ENCODE peak calls at places on chromosomes 5 and 9, in four cellular contexts. V is spleen, E is body of pancreas, A is Peyer's patch. J is an unnamed sample.

GRCh38 chr5:134070648-134070978 is 43.9 kb upstream of the TCF7 start:
- DNase-seq in V (no peak), E (no peak), A (no peak), J (no peak)

GRCh38 chr5:131810510-131811249 is 13.9 kb upstream of the FNIP1 start:
- DNase-seq in V (no peak), E (no peak), A (no peak), J (no peak)

GRCh38 chr9:129052592-129052991 is 16.2 kb downstream of the MIGA2 start:
- DNase-seq in V (no peak), E (peak; percentile 98), A (peak; percentile 96), J (no peak)

GRCh38 chr5:36530249-36530648 is 76.2 kb upstream of the SLC1A3 start:
- DNase-seq in V (no peak), E (no peak), A (no peak), J (no peak)

GRCh38 chr5:157912621-157913325 is 53.8 kb upstream of the CLINT1 start:
- DNase-seq in V (no peak), E (peak; percentile 28), A (no peak), J (no peak)

GRCh38 chr5:132510076-132510475 is 19.5 kb upstream of the IRF1 start:
- DNase-seq in V (no peak), E (no peak), A (no peak), J (no peak)

GRCh38 chr9:131258698-131259431 is 17.4 kb downstream of the FAM78A start:
- DNase-seq in V (peak; percentile 79), E (no peak), A (no peak), J (no peak)

GRCh38 chr5:106849266-106849665 is 821.5 kb downstream of the EFNA5 start:
- DNase-seq in V (no peak), E (no peak), A (no peak), J (no peak)

GRCh38 chr5:135461752-135462151 is 9.6 kb upstream of the TIFAB start:
- DNase-seq in V (peak; percentile 45), E (no peak), A (peak; percentile 30), J (no peak)

GRCh38 chr5:172573115-172573882 is 67.8 kb upstream of the NEURL1B start:
- DNase-seq in V (no peak), E (no peak), A (peak; percentile 19), J (no peak)

GRCh38 chr9:16825971-16826370 is 44.5 kb downstream of the BNC2 start:
- DNase-seq in V (no peak), E (no peak), A (no peak), J (no peak)

GRCh38 chr9:76558465-76558864 is 99.5 kb downstream of the GCNT1 start:
- DNase-seq in V (no peak), E (no peak), A (no peak), J (no peak)

GRCh38 chr9:89223398-89223977 is 44.9 kb upstream of the SHC3 start:
- DNase-seq in V (no peak), E (no peak), A (no peak), J (no peak)

GRCh38 chr9:87596862-87597261 is 99.2 kb downstream of the DAPK1 start:
- DNase-seq in V (no peak), E (peak; percentile 68), A (no peak), J (no peak)

GRCh38 chr9:125541840-125542243 is 165.2 kb downstream of the MAPKAP1 start:
- DNase-seq in V (no peak), E (no peak), A (no peak), J (no peak)

GRCh38 chr5:168219515-168220410 is 71.7 kb upstream of the WWC1 start:
- DNase-seq in V (no peak), E (peak; percentile 66), A (no peak), J (peak; percentile 31)

GRCh38 chr9:3585616-3586015 is 59.8 kb upstream of the RFX3 start:
- DNase-seq in V (no peak), E (no peak), A (no peak), J (no peak)

GRCh38 chr5:74169704-74170103 is 470.8 kb downstream of the ENC1 start:
- DNase-seq in V (no peak), E (no peak), A (no peak), J (no peak)

GRCh38 chr9:119868694-119869093 is 499.5 kb upstream of the BRINP1 start:
- DNase-seq in V (no peak), E (peak; percentile 15), A (no peak), J (no peak)

GRCh38 chr5:130268489-130268888 is 364.2 kb downstream of the CHSY3 start:
- DNase-seq in V (no peak), E (no peak), A (no peak), J (no peak)

GRCh38 chr5:137296213-137296702 is 202.9 kb downstream of the SPOCK1 start:
- DNase-seq in V (no peak), E (no peak), A (no peak), J (no peak)

GRCh38 chr5:173970878-173971650 is 17.9 kb upstream of the C5orf47 start:
- DNase-seq in V (no peak), E (no peak), A (no peak), J (peak; percentile 34)

DNA sequence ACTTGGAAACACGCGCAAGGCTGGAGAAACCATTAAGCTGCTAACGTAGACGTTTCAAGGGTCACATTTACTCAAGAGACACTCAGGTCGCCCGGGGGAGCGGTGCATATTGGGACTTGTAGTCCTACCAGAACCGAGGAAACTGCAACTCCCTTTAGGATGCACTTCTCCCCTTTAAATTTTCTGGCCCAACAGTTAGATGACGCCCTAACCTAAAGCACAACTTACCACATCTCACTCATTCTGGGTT is 384 bp upstream of the DMXL1 start:
- DNase-seq in V (peak; percentile 94), E (peak; percentile 88), A (peak; percentile 85), J (no peak)
- TF ChIP-seq POLR2A in V (no peak), E (no peak), A (no peak), J (no peak)

GRCh38 chr5:42953061-42953460 is 87.1 kb downstream of the ANXA2R start:
- DNase-seq in V (no peak), E (no peak), A (no peak), J (no peak)

GRCh38 chr5:42951169-42951846 is 88.8 kb downstream of the ANXA2R start:
- DNase-seq in V (peak; percentile 91), E (peak; percentile 27), A (peak; percentile 64), J (no peak)

GRCh38 chr5:42950466-42951168 is 89.5 kb downstream of the ANXA2R start:
- DNase-seq in V (no peak), E (peak; percentile 71), A (peak; percentile 71), J (peak; percentile 76)

GRCh38 chr5:42952575-42952974 is 87.5 kb downstream of the ANXA2R start:
- DNase-seq in V (no peak), E (no peak), A (no peak), J (no peak)

GRCh38 chr5:42951847-42952411 is 88.2 kb downstream of the ANXA2R start:
- DNase-seq in V (peak; percentile 90), E (no peak), A (peak; percentile 63), J (no peak)
- TF ChIP-seq POLR2A in V (no peak), E (no peak), A (no peak), J (no peak)

GRCh38 chr9:38043931-38044623 is 24.9 kb downstream of the SHB start:
- DNase-seq in V (no peak), E (peak; percentile 66), A (no peak), J (no peak)

GRCh38 chr9:38048319-38048969 is 20.6 kb downstream of the SHB start:
- DNase-seq in V (no peak), E (no peak), A (no peak), J (no peak)

GRCh38 chr9:38046669-38047300 is 22.2 kb downstream of the SHB start:
- DNase-seq in V (no peak), E (peak; percentile 85), A (no peak), J (no peak)

GRCh38 chr9:38044706-38045105 is 24.3 kb downstream of the SHB start:
- DNase-seq in V (no peak), E (no peak), A (no peak), J (no peak)

GRCh38 chr9:38047301-38048251 is 21.5 kb downstream of the SHB start:
- DNase-seq in V (no peak), E (peak; percentile 92), A (peak; percentile 81), J (no peak)
- TF ChIP-seq POLR2A in V (no peak), E (peak; percentile 73), A (peak; percentile 21), J (no peak)

DNA sequence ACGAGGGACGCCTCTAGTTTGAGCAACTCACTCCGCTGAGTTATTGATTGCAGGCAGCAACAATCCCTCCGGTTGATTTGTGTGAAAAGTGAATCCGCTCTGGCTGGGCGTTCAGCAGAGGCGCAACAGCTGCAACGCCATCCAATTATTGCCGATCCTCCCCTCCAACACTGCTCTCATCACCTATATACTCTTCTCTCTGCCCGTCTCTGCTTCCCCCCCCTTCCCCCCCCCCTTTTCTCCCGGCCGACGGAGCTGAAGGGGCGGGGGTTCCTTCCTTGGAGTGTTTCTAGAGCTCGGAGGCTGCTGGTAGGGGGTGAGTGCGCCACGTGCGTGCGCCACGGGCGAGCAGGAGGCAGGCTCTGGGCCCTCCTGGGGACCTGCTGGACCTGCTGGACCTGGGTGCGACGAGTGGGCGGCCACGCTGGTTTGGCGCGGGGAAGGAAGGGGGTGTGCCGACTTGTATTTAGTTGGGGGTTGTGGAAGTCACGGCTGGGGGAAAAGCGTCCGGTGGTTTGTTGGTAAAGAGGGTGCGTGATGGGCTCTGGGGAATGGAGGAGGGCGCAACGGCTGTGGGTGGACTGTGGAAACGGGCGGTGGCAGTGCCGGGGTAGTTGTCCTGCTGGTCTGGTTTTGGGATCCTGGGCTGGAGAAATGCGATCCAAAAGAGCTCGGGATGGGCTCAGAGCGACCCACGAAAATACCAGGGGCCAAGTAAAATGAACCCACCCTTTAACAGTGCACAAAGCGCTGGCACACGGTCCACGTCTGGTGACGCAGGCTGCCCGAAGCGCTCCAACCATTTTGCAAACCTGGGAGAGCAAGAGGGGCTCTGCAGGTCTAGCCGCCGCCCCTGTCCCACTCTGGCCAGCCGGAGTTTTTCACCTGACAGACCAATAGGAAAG is 6.4 kb upstream of the MEF2C start:
- DNase-seq in V (peak; percentile 90), E (peak; percentile 14), A (peak; percentile 56), J (peak; percentile 77)
- TF ChIP-seq POLR2A in V (no peak), E (no peak), A (no peak), J (peak; percentile 47)

GRCh38 chr5:155594270-155594669 is 580.7 kb downstream of the KIF4B start:
- DNase-seq in V (no peak), E (no peak), A (no peak), J (no peak)

GRCh38 chr5:155587458-155587857 is 573.9 kb downstream of the KIF4B start:
- DNase-seq in V (no peak), E (no peak), A (no peak), J (no peak)

DNA sequence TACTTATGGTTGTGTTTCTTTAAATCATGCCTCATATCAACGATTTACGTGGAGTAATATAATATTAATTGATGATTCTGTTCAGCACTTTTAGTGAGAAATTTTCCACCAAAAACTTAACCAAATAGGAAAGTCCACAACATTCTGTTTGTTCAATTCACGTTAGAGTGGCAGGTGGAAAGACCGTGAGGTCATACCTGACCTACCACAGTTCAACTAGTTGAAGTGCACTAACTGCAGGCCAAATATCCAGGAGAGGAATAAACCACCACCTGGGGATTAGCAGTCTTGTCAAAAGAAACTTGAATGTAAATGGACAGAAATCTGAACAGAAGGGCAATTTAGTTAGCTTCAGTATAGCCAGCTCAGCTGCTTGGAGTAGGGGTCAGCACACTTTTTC is 577.7 kb downstream of the KIF4B start:
- DNase-seq in V (no peak), E (no peak), A (no peak), J (no peak)
- TF ChIP-seq POLR2A in V (no peak), E (no peak), A (no peak), J (no peak)